ENCODE peak calls at places on chromosomes 4 and X, in four cellular contexts. G is NCI-H1105, P is AG09319, I is upper lobe of left lung. J is an unnamed sample.

GRCh38 chr4:82798168-82799005 is at the start of gene SCD5:
- DNase-seq in G (peak; percentile 80), P (peak; percentile 59), I (peak; percentile 91), J (peak; percentile 78)

GRCh38 chrX:100409316-100410082 is 574 bp downstream of the PCDH19 start:
- DNase-seq in G (no peak), P (no peak), I (peak; percentile 58), J (no peak)

GRCh38 chr4:73731968-73732610 is 8.3 kb upstream of the CXCL8 start:
- DNase-seq in G (no peak), P (no peak), I (no peak), J (no peak)

GRCh38 chrX:17464196-17464595 is 89.2 kb downstream of the NHS start:
- DNase-seq in G (no peak), P (no peak), I (no peak), J (no peak)

GRCh38 chrX:17633546-17633945 is 103.7 kb upstream of the SCML1 start:
- DNase-seq in G (no peak), P (no peak), I (no peak), J (no peak)

GRCh38 chrX:40056420-40056819 is 41.3 kb downstream of the BCOR start:
- DNase-seq in G (no peak), P (no peak), I (no peak), J (no peak)

GRCh38 chr4:83993774-83994173 is 457.9 kb downstream of the GPAT3 start:
- DNase-seq in G (no peak), P (no peak), I (no peak), J (no peak)

GRCh38 chr4:176383273-176384077 is 63.7 kb downstream of the SPCS3 start:
- DNase-seq in G (no peak), P (no peak), I (no peak), J (no peak)

GRCh38 chr4:94976371-94977011 is 218.7 kb downstream of the BMPR1B start:
- DNase-seq in G (no peak), P (no peak), I (no peak), J (no peak)

GRCh38 chrX:2462780-2463179 is 38.0 kb downstream of the DHRSX start:
- DNase-seq in G (no peak), P (no peak), I (no peak), J (no peak)

GRCh38 chr4:48943387-48943786 is 36.8 kb upstream of the OCIAD2 start:
- DNase-seq in G (no peak), P (no peak), I (no peak), J (no peak)

GRCh38 chr4:36243355-36244256 is 708 bp downstream of the ARAP2 start:
- DNase-seq in G (peak; percentile 56), P (no peak), I (no peak), J (no peak)

GRCh38 chr4:179750374-179750773 is 2308.1 kb upstream of the AGA start:
- DNase-seq in G (no peak), P (no peak), I (no peak), J (no peak)

GRCh38 chr4:89001647-89002518 is 55.1 kb downstream of the FAM13A start:
- DNase-seq in G (peak; percentile 84), P (no peak), I (no peak), J (peak; percentile 97)

GRCh38 chr4:88230953-88231835 is 53.2 kb downstream of the PPM1K start:
- DNase-seq in G (no peak), P (no peak), I (no peak), J (no peak)

GRCh38 chr4:143482753-143483362 is 30.6 kb upstream of the SMARCA5 start:
- DNase-seq in G (peak; percentile 13), P (peak; percentile 24), I (no peak), J (no peak)

GRCh38 chr4:85963231-85963630 is 396.6 kb downstream of the MAPK10 start:
- DNase-seq in G (no peak), P (no peak), I (no peak), J (no peak)

J was measured in DMS79 treated with DMSO at 0.1 percent for 48 hours.